ENCODE peak calls at places on chromosomes 13 and 19, in four cellular contexts. T is mammary epithelial cell, L is fibroblast of lung, U is GM12864. O is an unnamed sample.

GRCh38 chr13:60511637-60512036 is 114.6 kb downstream of the TDRD3 start:
- DNase-seq in T (no peak), L (no peak), U (no peak), O (no peak)

GRCh38 chr19:39308531-39309304 is 11.9 kb downstream of the LRFN1 start:
- DNase-seq in T (no peak), L (no peak), U (no peak), O (no peak)

GRCh38 chr13:64410654-64411053 is 2819.5 kb downstream of the PCDH9 start:
- DNase-seq in T (no peak), L (no peak), U (no peak), O (no peak)

GRCh38 chr13:50222569-50223332 is 207.5 kb downstream of the KCNRG start:
- DNase-seq in T (peak), L (peak), U (no peak), O (no peak)

GRCh38 chr19:45999653-46000121 is 4.4 kb downstream of the CCDC61 start:
- DNase-seq in T (no peak), L (peak), U (no peak), O (no peak)

GRCh38 chr19:48955308-48955958 is 758 bp downstream of the BAX start:
- DNase-seq in T (no peak), L (no peak), U (no peak), O (no peak)

GRCh38 chr19:2474232-2475017 is 1.5 kb upstream of the GADD45B start:
- DNase-seq in T (peak), L (peak), U (no peak), O (no peak)

GRCh38 chr19:1082165-1082927 is 12.8 kb downstream of the POLR2E start:
- DNase-seq in T (peak), L (no peak), U (no peak), O (no peak)

GRCh38 chr19:44694184-44694579 is 4.8 kb upstream of the CEACAM16 start:
- DNase-seq in T (no peak), L (no peak), U (no peak), O (no peak)

GRCh38 chr13:40191186-40191980 is 475.1 kb downstream of the FOXO1 start:
- DNase-seq in T (no peak), L (peak), U (no peak), O (no peak)

GRCh38 chr19:7004313-7004931 is 16.8 kb downstream of the MBD3L2B start:
- DNase-seq in T (no peak), L (peak), U (no peak), O (no peak)

GRCh38 chr13:38283346-38283745 is 66.3 kb upstream of the UFM1 start:
- DNase-seq in T (no peak), L (peak), U (no peak), O (no peak)

GRCh38 chr13:27605099-27605498 is 15.2 kb downstream of the LNX2 start:
- DNase-seq in T (no peak), L (no peak), U (no peak), O (no peak)

GRCh38 chr13:110698689-110699088 is 7.2 kb downstream of the CARS2 start:
- DNase-seq in T (no peak), L (no peak), U (no peak), O (no peak)

GRCh38 chr19:51292971-51293370 is 18.5 kb upstream of the IGLON5 start:
- DNase-seq in T (no peak), L (no peak), U (no peak), O (no peak)

GRCh38 chr19:51124729-51125128 is at the start of gene SIGLEC9:
- DNase-seq in T (no peak), L (no peak), U (no peak), O (no peak)

GRCh38 chr13:68715651-68716050 is 1392.0 kb upstream of the ATXN8OS start:
- DNase-seq in T (no peak), L (no peak), U (no peak), O (no peak)

GRCh38 chr19:46697142-46697960 is 19.6 kb downstream of the PRKD2 start:
- DNase-seq in T (no peak), L (peak), U (no peak), O (no peak)

GRCh38 chr13:114311387-114311786 is 2.9 kb upstream of the CHAMP1 start:
- DNase-seq in T (no peak), L (no peak), U (no peak), O (no peak)

GRCh38 chr19:5857203-5858081 is 6.2 kb upstream of the FUT3 start:
- DNase-seq in T (no peak), L (no peak), U (no peak), O (no peak)

GRCh38 chr13:32278456-32278855 is 36.7 kb downstream of the ZAR1L start:
- DNase-seq in T (peak), L (peak), U (no peak), O (no peak)

GRCh38 chr19:45816236-45817009 is 1.3 kb upstream of the RSPH6A start:
- DNase-seq in T (no peak), L (no peak), U (no peak), O (no peak)

GRCh38 chr13:87497426-87497825 is 173.7 kb upstream of the SLITRK5 start:
- DNase-seq in T (no peak), L (no peak), U (no peak), O (no peak)

GRCh38 chr19:53333071-53333465 is 481 bp upstream of the ZNF845 start:
- DNase-seq in T (no peak), L (no peak), U (no peak), O (no peak)

GRCh38 chr19:16627194-16627927 is 643 bp downstream of the MED26 start:
- DNase-seq in T (no peak), L (peak), U (no peak), O (no peak)

GRCh38 chr13:29847501-29847983 is 2.9 kb downstream of the UBL3 start:
- DNase-seq in T (peak), L (peak), U (no peak), O (no peak)

GRCh38 chr13:94481966-94482365 is 2.5 kb upstream of the DCT start:
- DNase-seq in T (peak), L (peak), U (no peak), O (no peak)